ENCODE peak calls at places on chromosomes 1 and 21, in seven cellular contexts. D is H9, A is neuronal stem cell, F is mesendoderm, G is mesenchymal stem cell, T is H1, S is trophoblast cell. R is an unnamed sample.

GRCh38 chr1:23368562-23369334 is 888 bp downstream of the ZNF436 start:
- DNase-seq in D (peak), A (peak), F (peak), G (peak), T (peak), S (peak), R (peak)

GRCh38 chr1:176656257-176656995 is 193.5 kb downstream of the PAPPA2 start:
- DNase-seq in D (no peak), A (peak), F (peak), G (peak), T (no peak), S (peak), R (peak)

GRCh38 chr1:209703834-209704504 is 677 bp upstream of the HSD11B1 start:
- DNase-seq in D (no peak), A (no peak), F (no peak), G (no peak), T (no peak), S (no peak), R (no peak)

GRCh38 chr1:87243573-87243972 is 85.1 kb upstream of the LMO4 start:
- DNase-seq in D (no peak), A (no peak), F (no peak), G (peak), T (no peak), S (peak), R (peak)

GRCh38 chr1:216186816-216187215 is 236.4 kb downstream of the USH2A start:
- DNase-seq in D (no peak), A (no peak), F (no peak), G (peak), T (no peak), S (peak), R (peak)

GRCh38 chr1:89938171-89939055 is 56.5 kb upstream of the ZNF326 start:
- DNase-seq in D (no peak), A (no peak), F (peak), G (peak), T (no peak), S (peak), R (peak)

GRCh38 chr21:38831526-38832467 is 26.1 kb downstream of the ETS2 start:
- DNase-seq in D (no peak), A (no peak), F (no peak), G (peak), T (no peak), S (peak), R (peak)

GRCh38 chr1:234331511-234331910 is 41.7 kb upstream of the COA6 start:
- DNase-seq in D (no peak), A (no peak), F (no peak), G (no peak), T (no peak), S (peak), R (peak)

GRCh38 chr1:61434276-61434675 is 290.7 kb downstream of the TM2D1 start:
- DNase-seq in D (no peak), A (no peak), F (no peak), G (no peak), T (no peak), S (no peak), R (peak)

GRCh38 chr1:183942933-183943693 is 94.4 kb downstream of the COLGALT2 start:
- DNase-seq in D (no peak), A (peak), F (peak), G (peak), T (no peak), S (peak), R (peak)

GRCh38 chr21:45287438-45288391 is at the start of gene POFUT2:
- DNase-seq in D (peak), A (peak), F (peak), G (peak), T (peak), S (peak), R (peak)

GRCh38 chr1:2452583-2453315 is 23.3 kb upstream of the PLCH2 start:
- DNase-seq in D (no peak), A (no peak), F (no peak), G (no peak), T (no peak), S (no peak), R (peak)

GRCh38 chr1:27569088-27569459 is 34.9 kb downstream of the AHDC1 start:
- DNase-seq in D (no peak), A (no peak), F (no peak), G (peak), T (no peak), S (peak), R (no peak)

GRCh38 chr1:162663086-162663485 is 30.8 kb downstream of the DDR2 start:
- DNase-seq in D (no peak), A (no peak), F (no peak), G (peak), T (no peak), S (peak), R (peak)

GRCh38 chr1:159188375-159188788 is 16.3 kb upstream of the ACKR1 start:
- DNase-seq in D (peak), A (peak), F (peak), G (peak), T (peak), S (no peak), R (peak)

GRCh38 chr1:78722521-78722920 is 72.9 kb downstream of the IFI44 start:
- DNase-seq in D (no peak), A (no peak), F (no peak), G (no peak), T (no peak), S (no peak), R (no peak)

GRCh38 chr21:31416465-31416864 is 72.4 kb upstream of the TIAM1 start:
- DNase-seq in D (no peak), A (no peak), F (no peak), G (no peak), T (no peak), S (peak), R (no peak)

GRCh38 chr1:242240061-242240460 is 241.2 kb upstream of the MAP1LC3C start:
- DNase-seq in D (no peak), A (no peak), F (no peak), G (no peak), T (no peak), S (no peak), R (no peak)

GRCh38 chr1:159985456-159985855 is 31.4 kb upstream of the SLAMF9 start:
- DNase-seq in D (no peak), A (no peak), F (no peak), G (no peak), T (no peak), S (no peak), R (no peak)

GRCh38 chr1:3226664-3227371 is 157.8 kb downstream of the PRDM16 start:
- DNase-seq in D (no peak), A (no peak), F (no peak), G (no peak), T (no peak), S (no peak), R (no peak)

GRCh38 chr1:209318302-209319056 is 265.0 kb upstream of the CAMK1G start:
- DNase-seq in D (no peak), A (no peak), F (peak), G (no peak), T (no peak), S (no peak), R (peak)

GRCh38 chr1:29810121-29811120 is 574.1 kb downstream of the PTPRU start:
- DNase-seq in D (peak), A (no peak), F (no peak), G (no peak), T (no peak), S (no peak), R (no peak)

GRCh38 chr1:101235696-101236545 is 898 bp upstream of the S1PR1 start:
- DNase-seq in D (peak), A (peak), F (peak), G (peak), T (no peak), S (peak), R (peak)

GRCh38 chr1:172585348-172585747 is 52.4 kb downstream of the SUCO start:
- DNase-seq in D (no peak), A (no peak), F (no peak), G (peak), T (no peak), S (no peak), R (peak)

GRCh38 chr21:42574234-42575027 is 60.8 kb downstream of the SLC37A1 start:
- DNase-seq in D (no peak), A (no peak), F (no peak), G (peak), T (no peak), S (peak), R (peak)

GRCh38 chr1:41762777-41763176 is 155.9 kb downstream of the HIVEP3 start:
- DNase-seq in D (no peak), A (no peak), F (no peak), G (no peak), T (no peak), S (no peak), R (no peak)

GRCh38 chr1:247118946-247119446 is 14.8 kb upstream of the ZNF669 start:
- DNase-seq in D (peak), A (no peak), F (peak), G (no peak), T (peak), S (peak), R (no peak)

GRCh38 chr1:19738106-19738505 is 61.6 kb downstream of the TMCO4 start:
- DNase-seq in D (no peak), A (no peak), F (no peak), G (no peak), T (no peak), S (no peak), R (no peak)

GRCh38 chr1:21863981-21864380 is 51.9 kb downstream of the LDLRAD2 start:
- DNase-seq in D (no peak), A (no peak), F (no peak), G (no peak), T (no peak), S (no peak), R (no peak)

GRCh38 chr1:150110066-150110465 is 39.6 kb upstream of the PLEKHO1 start:
- DNase-seq in D (no peak), A (no peak), F (no peak), G (no peak), T (no peak), S (no peak), R (no peak)

GRCh38 chr21:45989355-45990048 is 7.9 kb downstream of the COL6A1 start:
- DNase-seq in D (no peak), A (no peak), F (no peak), G (no peak), T (no peak), S (no peak), R (no peak)

GRCh38 chr1:230365723-230366307 is 60.3 kb downstream of the PGBD5 start:
- DNase-seq in D (no peak), A (no peak), F (peak), G (no peak), T (no peak), S (no peak), R (no peak)

GRCh38 chr1:13407811-13408210 is 2.4 kb upstream of the PRAMEF20 start:
- DNase-seq in D (no peak), A (no peak), F (no peak), G (no peak), T (no peak), S (no peak), R (no peak)

GRCh38 chr21:35963920-35964451 is 96.3 kb downstream of the SETD4 start:
- DNase-seq in D (no peak), A (no peak), F (peak), G (no peak), T (no peak), S (peak), R (peak)

GRCh38 chr1:50129201-50129600 is 20.5 kb downstream of the ELAVL4 start:
- DNase-seq in D (no peak), A (no peak), F (no peak), G (no peak), T (no peak), S (no peak), R (no peak)

GRCh38 chr1:45488978-45489377 is 2.0 kb downstream of the TESK2 start:
- DNase-seq in D (no peak), A (no peak), F (no peak), G (no peak), T (no peak), S (no peak), R (no peak)

GRCh38 chr1:16978589-16979474 is 1.6 kb downstream of the MFAP2 start:
- DNase-seq in D (no peak), A (no peak), F (no peak), G (peak), T (no peak), S (peak), R (peak)

GRCh38 chr1:174401075-174401474 is 46.7 kb upstream of the GPR52 start:
- DNase-seq in D (no peak), A (no peak), F (no peak), G (no peak), T (no peak), S (no peak), R (no peak)

GRCh38 chr1:174397261-174397660 is 50.5 kb upstream of the GPR52 start:
- DNase-seq in D (no peak), A (no peak), F (no peak), G (peak), T (no peak), S (no peak), R (peak)

GRCh38 chr1:174399211-174399610 is 48.6 kb upstream of the GPR52 start:
- DNase-seq in D (no peak), A (no peak), F (no peak), G (peak), T (no peak), S (no peak), R (no peak)

GRCh38 chr1:174393885-174394284 is 53.9 kb upstream of the GPR52 start:
- DNase-seq in D (no peak), A (no peak), F (no peak), G (no peak), T (no peak), S (no peak), R (no peak)

GRCh38 chr1:174398246-174398645 is 49.5 kb upstream of the GPR52 start:
- DNase-seq in D (no peak), A (no peak), F (no peak), G (peak), T (no peak), S (no peak), R (peak)
- H3K18ac ChIP-seq in D (no peak), A (no peak), F (no peak), G (peak), T (no peak), S (no peak), R (peak)

DNA sequence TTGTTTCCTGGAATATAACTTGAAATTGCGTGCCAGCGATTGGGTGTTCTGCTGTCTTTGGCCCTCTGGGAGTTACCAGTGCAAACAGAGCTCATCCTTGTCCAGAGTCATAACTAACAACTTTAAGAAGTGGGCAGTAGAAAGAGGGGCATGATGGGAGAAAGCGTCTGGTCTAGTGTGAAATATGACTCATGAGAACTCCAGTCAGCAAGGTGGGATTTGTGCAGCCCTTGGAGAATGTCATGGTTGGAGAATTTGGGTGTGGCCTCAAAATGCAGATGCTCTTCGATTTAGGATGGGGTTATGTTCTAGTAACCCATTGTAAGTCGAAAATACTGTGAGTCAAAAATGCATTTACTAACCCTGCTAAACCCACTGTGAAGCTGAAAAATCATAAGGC is 12.9 kb downstream of the ATP1B1 start:
- DNase-seq in D (no peak), A (no peak), F (no peak), G (peak), T (no peak), S (no peak), R (peak)
- H3K18ac ChIP-seq in D (no peak), A (no peak), F (no peak), G (no peak), T (no peak), S (no peak), R (no peak)

GRCh38 chr1:53371851-53372250 is 44.0 kb upstream of the LRP8 start:
- DNase-seq in D (peak), A (no peak), F (no peak), G (no peak), T (no peak), S (no peak), R (no peak)
- H3K18ac ChIP-seq in D (no peak), A (no peak), F (no peak), G (no peak), T (no peak), S (no peak), R (no peak)

DNA sequence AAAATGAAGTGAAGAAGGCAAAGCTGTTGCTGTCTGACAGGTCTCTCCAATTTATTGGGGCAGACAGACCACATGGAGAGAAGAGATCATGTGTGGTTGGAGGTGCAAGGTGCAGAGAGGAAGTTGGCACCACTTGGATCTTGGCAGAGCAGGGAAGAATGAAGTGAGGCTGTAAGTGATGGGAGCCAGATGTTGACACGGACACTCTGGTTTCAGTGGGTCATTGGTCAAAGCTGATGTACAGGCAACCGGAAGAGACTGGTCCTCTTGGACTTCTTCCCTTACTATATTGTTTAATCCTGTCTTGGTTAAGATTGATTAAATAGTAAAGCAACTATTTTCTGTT is 49.3 kb downstream of the NENF start:
- DNase-seq in D (no peak), A (no peak), F (no peak), G (no peak), T (no peak), S (no peak), R (peak)
- H3K18ac ChIP-seq in D (no peak), A (no peak), F (no peak), G (no peak), T (no peak), S (no peak), R (no peak)